ENCODE peak calls at places on chromosomes 7 and 10, in five cellular contexts. One of them, this sample, is unnamed.

GRCh38 chr10:132539431-132539839 is 1.8 kb downstream of the INPP5A start:
- DNase-seq in T-helper 9 cell: no peak
- DNase-seq in T1000: no peak
- DNase-seq in HCT116: no peak
- DNase-seq in glutamatergic neuron: no peak
- DNase-seq in this sample: no peak

GRCh38 chr7:27209933-27210440 is 10.1 kb upstream of the HOXA13 start:
- DNase-seq in glutamatergic neuron: no peak
- DNase-seq in T-helper 9 cell: no peak
- DNase-seq in T1000: no peak
- DNase-seq in HCT116: no peak
- DNase-seq in this sample: no peak

GRCh38 chr7:111074071-111074771 is 16.7 kb upstream of the LRRN3 start:
- DNase-seq in glutamatergic neuron: no peak
- DNase-seq in T-helper 9 cell: no peak
- DNase-seq in T1000: no peak
- DNase-seq in HCT116: no peak
- DNase-seq in this sample: no peak

GRCh38 chr7:4667776-4668509 is 14.2 kb upstream of the FOXK1 start:
- DNase-seq in HCT116: no peak
- DNase-seq in T-helper 9 cell: no peak
- DNase-seq in glutamatergic neuron: peak
- DNase-seq in T1000: peak
- DNase-seq in this sample: no peak

GRCh38 chr7:7271094-7271874 is 88.9 kb downstream of the C1GALT1 start:
- DNase-seq in T-helper 9 cell: no peak
- DNase-seq in T1000: no peak
- DNase-seq in HCT116: no peak
- DNase-seq in glutamatergic neuron: no peak
- DNase-seq in this sample: no peak

GRCh38 chr10:27741173-27742091 is 4.2 kb downstream of the MKX start:
- DNase-seq in T-helper 9 cell: no peak
- DNase-seq in HCT116: no peak
- DNase-seq in T1000: no peak
- DNase-seq in glutamatergic neuron: peak
- DNase-seq in this sample: no peak

GRCh38 chr10:88027570-88027969 is 164.1 kb downstream of the PTEN start:
- DNase-seq in T1000: peak
- DNase-seq in HCT116: no peak
- DNase-seq in glutamatergic neuron: no peak
- DNase-seq in T-helper 9 cell: no peak
- DNase-seq in this sample: no peak

GRCh38 chr10:35050556-35050955 is 39.6 kb downstream of the CUL2 start:
- DNase-seq in HCT116: no peak
- DNase-seq in glutamatergic neuron: no peak
- DNase-seq in T-helper 9 cell: no peak
- DNase-seq in T1000: no peak
- DNase-seq in this sample: no peak

GRCh38 chr7:111763221-111763791 is 201.0 kb upstream of the IMMP2L start:
- DNase-seq in T1000: no peak
- DNase-seq in T-helper 9 cell: no peak
- DNase-seq in glutamatergic neuron: peak
- DNase-seq in HCT116: peak
- DNase-seq in this sample: no peak

GRCh38 chr10:27158421-27158820 is 3.3 kb downstream of the MASTL start:
- DNase-seq in T1000: no peak
- DNase-seq in HCT116: no peak
- DNase-seq in T-helper 9 cell: no peak
- DNase-seq in glutamatergic neuron: no peak
- DNase-seq in this sample: no peak

GRCh38 chr7:138000081-138000701 is 1.7 kb downstream of the CREB3L2 start:
- DNase-seq in HCT116: no peak
- DNase-seq in glutamatergic neuron: peak
- DNase-seq in T-helper 9 cell: no peak
- DNase-seq in T1000: no peak
- DNase-seq in this sample: no peak

GRCh38 chr7:127504715-127505114 is 80.7 kb downstream of the GCC1 start:
- DNase-seq in T1000: no peak
- DNase-seq in glutamatergic neuron: peak
- DNase-seq in HCT116: no peak
- DNase-seq in T-helper 9 cell: no peak
- DNase-seq in this sample: no peak

GRCh38 chr7:45252857-45253256 is 95.3 kb downstream of the RAMP3 start:
- DNase-seq in HCT116: no peak
- DNase-seq in glutamatergic neuron: no peak
- DNase-seq in T-helper 9 cell: no peak
- DNase-seq in T1000: no peak
- DNase-seq in this sample: peak

GRCh38 chr7:81327468-81327867 is 408.6 kb upstream of the SEMA3C start:
- DNase-seq in glutamatergic neuron: no peak
- DNase-seq in T-helper 9 cell: no peak
- DNase-seq in T1000: no peak
- DNase-seq in HCT116: no peak
- DNase-seq in this sample: no peak

GRCh38 chr7:137801003-137801402 is 45.8 kb downstream of the DGKI start:
- DNase-seq in T-helper 9 cell: no peak
- DNase-seq in HCT116: no peak
- DNase-seq in glutamatergic neuron: no peak
- DNase-seq in T1000: no peak
- DNase-seq in this sample: no peak

GRCh38 chr7:100745184-100745583 is 11.8 kb downstream of the ZAN start:
- DNase-seq in HCT116: peak
- DNase-seq in glutamatergic neuron: peak
- DNase-seq in T1000: no peak
- DNase-seq in T-helper 9 cell: no peak
- DNase-seq in this sample: no peak

GRCh38 chr7:118609207-118609606 is 384.7 kb downstream of the ANKRD7 start:
- DNase-seq in glutamatergic neuron: no peak
- DNase-seq in T-helper 9 cell: no peak
- DNase-seq in T1000: no peak
- DNase-seq in HCT116: no peak
- DNase-seq in this sample: no peak

GRCh38 chr10:108911814-108912541 is 1011.3 kb downstream of the XPNPEP1 start:
- DNase-seq in HCT116: no peak
- DNase-seq in T-helper 9 cell: no peak
- DNase-seq in T1000: peak
- DNase-seq in glutamatergic neuron: peak
- DNase-seq in this sample: no peak

GRCh38 chr10:96619120-96619519 is 32.3 kb upstream of the TM9SF3 start:
- DNase-seq in T-helper 9 cell: no peak
- DNase-seq in HCT116: no peak
- DNase-seq in T1000: no peak
- DNase-seq in glutamatergic neuron: no peak
- DNase-seq in this sample: no peak

GRCh38 chr10:5944389-5945202 is 32.7 kb downstream of the IL15RA start:
- DNase-seq in T-helper 9 cell: no peak
- DNase-seq in T1000: peak
- DNase-seq in HCT116: peak
- DNase-seq in glutamatergic neuron: no peak
- DNase-seq in this sample: peak

GRCh38 chr7:119935418-119936025 is 337.5 kb upstream of the KCND2 start:
- DNase-seq in T-helper 9 cell: no peak
- DNase-seq in glutamatergic neuron: no peak
- DNase-seq in T1000: no peak
- DNase-seq in HCT116: peak
- DNase-seq in this sample: no peak

GRCh38 chr10:324593-324992 is 189.3 kb downstream of the ZMYND11 start:
- DNase-seq in glutamatergic neuron: no peak
- DNase-seq in T1000: no peak
- DNase-seq in HCT116: no peak
- DNase-seq in T-helper 9 cell: no peak
- DNase-seq in this sample: no peak

GRCh38 chr10:90674927-90675326 is 182.9 kb downstream of the HTR7 start:
- DNase-seq in HCT116: no peak
- DNase-seq in glutamatergic neuron: no peak
- DNase-seq in T1000: peak
- DNase-seq in T-helper 9 cell: no peak
- DNase-seq in this sample: no peak

GRCh38 chr7:87658553-87658952 is 30.4 kb downstream of the RUNDC3B start:
- DNase-seq in HCT116: no peak
- DNase-seq in T1000: no peak
- DNase-seq in glutamatergic neuron: no peak
- DNase-seq in T-helper 9 cell: no peak
- DNase-seq in this sample: no peak

GRCh38 chr7:78080241-78080640 is 281.7 kb downstream of the PHTF2 start:
- DNase-seq in T1000: no peak
- DNase-seq in T-helper 9 cell: no peak
- DNase-seq in glutamatergic neuron: no peak
- DNase-seq in HCT116: no peak
- DNase-seq in this sample: no peak

GRCh38 chr10:43371418-43371817 is at the start of gene FXYD4:
- DNase-seq in HCT116: no peak
- DNase-seq in T-helper 9 cell: no peak
- DNase-seq in T1000: no peak
- DNase-seq in glutamatergic neuron: no peak
- DNase-seq in this sample: no peak

GRCh38 chr7:93178213-93178612 is 30.0 kb upstream of the SAMD9L start:
- DNase-seq in T-helper 9 cell: no peak
- DNase-seq in HCT116: no peak
- DNase-seq in glutamatergic neuron: no peak
- DNase-seq in T1000: no peak
- DNase-seq in this sample: no peak

GRCh38 chr10:92640110-92640509 is 47.2 kb downstream of the KIF11 start:
- DNase-seq in T-helper 9 cell: no peak
- DNase-seq in HCT116: peak
- DNase-seq in glutamatergic neuron: no peak
- DNase-seq in T1000: no peak
- DNase-seq in this sample: no peak

GRCh38 chr7:55100172-55100961 is 81.5 kb downstream of the EGFR start:
- DNase-seq in T-helper 9 cell: no peak
- DNase-seq in T1000: no peak
- DNase-seq in glutamatergic neuron: peak
- DNase-seq in HCT116: no peak
- DNase-seq in this sample: no peak

GRCh38 chr10:102670065-102670400 is 25.8 kb downstream of the TRIM8 start:
- DNase-seq in T-helper 9 cell: no peak
- DNase-seq in glutamatergic neuron: no peak
- DNase-seq in HCT116: no peak
- DNase-seq in T1000: no peak
- DNase-seq in this sample: no peak

GRCh38 chr10:70568781-70569495 is 33.6 kb downstream of the PRF1 start:
- DNase-seq in T1000: no peak
- DNase-seq in glutamatergic neuron: no peak
- DNase-seq in HCT116: no peak
- DNase-seq in T-helper 9 cell: no peak
- DNase-seq in this sample: no peak

GRCh38 chr7:38880454-38880853 is 28.5 kb downstream of the VPS41 start:
- DNase-seq in T1000: no peak
- DNase-seq in HCT116: no peak
- DNase-seq in T-helper 9 cell: no peak
- DNase-seq in glutamatergic neuron: no peak
- DNase-seq in this sample: no peak

GRCh38 chr10:77940627-77941026 is 14.1 kb upstream of the DLG5 start:
- DNase-seq in T1000: no peak
- DNase-seq in HCT116: no peak
- DNase-seq in T-helper 9 cell: no peak
- DNase-seq in glutamatergic neuron: no peak
- DNase-seq in this sample: peak

GRCh38 chr10:46546591-46547330 is 9.7 kb downstream of the GPRIN2 start:
- DNase-seq in HCT116: no peak
- DNase-seq in T-helper 9 cell: no peak
- DNase-seq in T1000: no peak
- DNase-seq in glutamatergic neuron: peak
- DNase-seq in this sample: no peak

GRCh38 chr7:98556288-98556687 is 60.8 kb upstream of the NPTX2 start:
- DNase-seq in HCT116: no peak
- DNase-seq in glutamatergic neuron: no peak
- DNase-seq in T-helper 9 cell: no peak
- DNase-seq in T1000: no peak
- DNase-seq in this sample: no peak

GRCh38 chr10:111267673-111268072 is 190.8 kb downstream of the ADRA2A start:
- DNase-seq in T-helper 9 cell: no peak
- DNase-seq in glutamatergic neuron: no peak
- DNase-seq in HCT116: no peak
- DNase-seq in T1000: no peak
- DNase-seq in this sample: no peak